ENCODE peak calls at places on chromosomes 11 and 22, in six cellular contexts. One of them, this sample, is unnamed.
A peak's percentile ranks its signal among the peaks of the same experiment; 100 is the strongest.

GRCh38 chr11:87223816-87224215 is 186.1 kb downstream of the TMEM135 start:
- DNase-seq in H9: no peak
- DNase-seq in H1: no peak
- DNase-seq in IMR-90: peak; percentile 8
- DNase-seq in mesenchymal stem cell: no peak
- DNase-seq in neuronal stem cell: no peak
- DNase-seq in this sample: no peak

GRCh38 chr11:61890536-61891330 is 612 bp downstream of the FADS3 start:
- DNase-seq in H9: peak; percentile 61
- DNase-seq in H1: no peak
- DNase-seq in IMR-90: peak; percentile 82
- DNase-seq in mesenchymal stem cell: peak; percentile 90
- DNase-seq in neuronal stem cell: no peak
- DNase-seq in this sample: peak; percentile 83

GRCh38 chr11:99519095-99519494 is 498.3 kb downstream of the CNTN5 start:
- DNase-seq in H9: no peak
- DNase-seq in H1: no peak
- DNase-seq in IMR-90: no peak
- DNase-seq in mesenchymal stem cell: no peak
- DNase-seq in neuronal stem cell: no peak
- DNase-seq in this sample: no peak

GRCh38 chr11:4991066-4991465 is 3.6 kb upstream of the OR51L1 start:
- DNase-seq in H9: no peak
- DNase-seq in H1: no peak
- DNase-seq in IMR-90: peak; percentile 12
- DNase-seq in mesenchymal stem cell: no peak
- DNase-seq in neuronal stem cell: no peak
- DNase-seq in this sample: no peak

GRCh38 chr11:62127941-62128770 is 4.3 kb downstream of the INCENP start:
- DNase-seq in H9: no peak
- DNase-seq in H1: no peak
- DNase-seq in IMR-90: no peak
- DNase-seq in mesenchymal stem cell: no peak
- DNase-seq in neuronal stem cell: no peak
- DNase-seq in this sample: no peak

GRCh38 chr11:117759305-117759704 is 37.7 kb downstream of the DSCAML1 start:
- DNase-seq in H9: peak; percentile 61
- DNase-seq in H1: no peak
- DNase-seq in IMR-90: no peak
- DNase-seq in mesenchymal stem cell: no peak
- DNase-seq in neuronal stem cell: no peak
- DNase-seq in this sample: no peak

GRCh38 chr11:7651140-7651551 is 22.2 kb downstream of the CYB5R2 start:
- DNase-seq in H9: no peak
- DNase-seq in H1: no peak
- DNase-seq in IMR-90: peak; percentile 13
- DNase-seq in mesenchymal stem cell: no peak
- DNase-seq in neuronal stem cell: no peak
- DNase-seq in this sample: no peak

GRCh38 chr11:20162824-20163777 is 2.8 kb upstream of the DBX1 start:
- DNase-seq in H9: peak; percentile 66
- DNase-seq in H1: no peak
- DNase-seq in IMR-90: peak; percentile 18
- DNase-seq in mesenchymal stem cell: peak; percentile 45
- DNase-seq in neuronal stem cell: peak; percentile 73
- DNase-seq in this sample: peak; percentile 7

GRCh38 chr22:43230983-43231723 is 44.2 kb upstream of the TTLL12 start:
- DNase-seq in H9: peak; percentile 89
- DNase-seq in H1: peak; percentile 66
- DNase-seq in IMR-90: peak; percentile 28
- DNase-seq in mesenchymal stem cell: peak; percentile 44
- DNase-seq in neuronal stem cell: peak; percentile 70
- DNase-seq in this sample: peak; percentile 55

GRCh38 chr11:43589601-43590250 is 90.8 kb upstream of the HSD17B12 start:
- DNase-seq in H9: no peak
- DNase-seq in H1: no peak
- DNase-seq in IMR-90: no peak
- DNase-seq in mesenchymal stem cell: no peak
- DNase-seq in neuronal stem cell: no peak
- DNase-seq in this sample: peak; percentile 72

GRCh38 chr11:114098927-114099326 is 39.4 kb downstream of the ZBTB16 start:
- DNase-seq in H9: no peak
- DNase-seq in H1: no peak
- DNase-seq in IMR-90: no peak
- DNase-seq in mesenchymal stem cell: no peak
- DNase-seq in neuronal stem cell: no peak
- DNase-seq in this sample: no peak

GRCh38 chr11:62150887-62151736 is 27.3 kb downstream of the INCENP start:
- DNase-seq in H9: no peak
- DNase-seq in H1: no peak
- DNase-seq in IMR-90: no peak
- DNase-seq in mesenchymal stem cell: no peak
- DNase-seq in neuronal stem cell: no peak
- DNase-seq in this sample: no peak

GRCh38 chr11:125132586-125132985 is 21.2 kb upstream of the TMEM218 start:
- DNase-seq in H9: no peak
- DNase-seq in H1: no peak
- DNase-seq in IMR-90: peak; percentile 80
- DNase-seq in mesenchymal stem cell: no peak
- DNase-seq in neuronal stem cell: no peak
- DNase-seq in this sample: no peak
- H3K27ac ChIP-seq in H9: no peak overlapping the region
- H3K27ac ChIP-seq in H1: no peak overlapping the region
- H3K27ac ChIP-seq in IMR-90: peak overlapping the region; percentile 42
- H3K27ac ChIP-seq in mesenchymal stem cell: no peak overlapping the region
- H3K27ac ChIP-seq in neuronal stem cell: no peak overlapping the region
- H3K27ac ChIP-seq in this sample: no peak overlapping the region

DNA sequence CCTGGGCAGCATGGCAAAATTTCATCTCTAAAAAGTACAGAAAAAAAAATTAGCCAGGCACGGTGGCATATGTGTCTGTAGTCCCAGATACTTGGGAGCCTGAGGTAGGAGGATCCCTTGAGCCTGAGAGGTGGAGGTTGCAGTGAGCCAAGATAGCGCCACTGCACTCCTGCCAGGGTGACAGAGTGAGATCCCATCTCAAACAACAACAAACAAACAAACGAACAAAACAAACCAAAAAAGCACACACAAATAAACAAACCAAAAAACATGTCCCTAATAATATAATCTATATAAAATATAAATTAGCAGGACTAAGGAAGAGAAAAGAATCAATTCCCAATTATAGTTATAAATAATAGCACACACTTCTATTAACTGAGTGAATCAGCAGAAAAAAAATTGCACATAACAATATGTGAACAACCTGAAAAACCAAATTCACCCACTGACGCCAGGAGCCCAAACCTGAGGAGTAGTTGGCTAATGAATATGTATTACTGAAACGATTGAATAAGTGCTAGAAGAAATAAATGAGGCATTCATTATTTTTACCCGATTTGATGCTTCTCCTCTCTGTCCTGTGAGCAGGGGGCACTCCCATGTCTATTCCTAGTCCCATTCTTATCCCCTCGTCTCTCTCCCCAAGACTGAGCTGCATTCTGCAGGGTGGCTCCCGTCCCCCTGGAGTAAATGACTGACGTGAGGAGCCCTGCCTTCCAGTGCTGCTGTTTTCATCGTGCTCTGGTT is 108.2 kb upstream of the TOP3B start:
- DNase-seq in H9: no peak
- DNase-seq in H1: no peak
- DNase-seq in IMR-90: no peak
- DNase-seq in mesenchymal stem cell: no peak
- DNase-seq in neuronal stem cell: no peak
- DNase-seq in this sample: no peak
- H4K91ac ChIP-seq in H9: no peak overlapping the region
- H4K91ac ChIP-seq in H1: no peak overlapping the region
- H4K91ac ChIP-seq in IMR-90: no peak overlapping the region
- H4K91ac ChIP-seq in mesenchymal stem cell: no peak overlapping the region
- H4K91ac ChIP-seq in neuronal stem cell: no peak overlapping the region
- H4K91ac ChIP-seq in this sample: no peak overlapping the region

DNA sequence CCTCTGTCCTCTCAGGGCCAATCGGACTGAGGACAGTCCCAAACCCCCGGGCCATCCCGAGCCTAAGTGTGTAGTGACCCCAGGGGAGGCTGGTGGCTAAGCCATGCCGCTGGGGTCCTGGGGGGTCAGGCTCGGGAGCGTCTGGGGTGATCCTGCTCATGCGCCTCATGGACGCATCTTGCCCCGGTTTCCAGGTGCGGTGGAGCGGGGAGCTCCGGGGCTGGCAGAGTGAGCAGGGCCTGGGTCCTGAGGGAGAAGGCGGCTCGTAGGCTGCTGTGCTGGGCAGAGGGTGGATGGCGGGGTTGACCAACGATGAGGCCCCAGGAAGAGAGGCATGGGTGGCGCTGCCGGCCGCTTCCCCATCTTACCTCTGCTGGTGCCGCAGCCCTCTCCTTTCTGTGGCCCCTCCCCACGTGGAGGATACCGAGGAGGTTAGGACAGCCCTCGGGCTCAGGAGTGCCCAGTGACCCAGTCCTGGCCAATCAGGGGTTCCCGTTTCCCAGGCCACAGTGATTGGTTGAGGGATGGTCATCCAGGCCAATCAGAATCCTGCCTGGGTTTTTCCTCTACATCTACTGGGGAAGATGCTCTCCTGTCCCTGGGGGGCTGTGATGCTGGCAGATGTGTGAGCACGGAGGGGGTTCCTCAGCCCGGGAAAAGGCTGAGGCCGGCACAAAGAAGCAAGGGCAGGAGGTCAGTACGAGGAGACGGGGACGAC is 171.0 kb downstream of the CTTN start:
- DNase-seq in H9: no peak
- DNase-seq in H1: no peak
- DNase-seq in IMR-90: no peak
- DNase-seq in mesenchymal stem cell: no peak
- DNase-seq in neuronal stem cell: no peak
- DNase-seq in this sample: no peak
- H3K27ac ChIP-seq in H9: no peak overlapping the region
- H3K27ac ChIP-seq in H1: no peak overlapping the region
- H3K27ac ChIP-seq in IMR-90: no peak overlapping the region
- H3K27ac ChIP-seq in mesenchymal stem cell: no peak overlapping the region
- H3K27ac ChIP-seq in neuronal stem cell: no peak overlapping the region
- H3K27ac ChIP-seq in this sample: no peak overlapping the region

GRCh38 chr11:86220654-86221053 is 23.9 kb upstream of the EED start:
- DNase-seq in H9: no peak
- DNase-seq in H1: no peak
- DNase-seq in IMR-90: no peak
- DNase-seq in mesenchymal stem cell: no peak
- DNase-seq in neuronal stem cell: no peak
- DNase-seq in this sample: no peak
- H4K91ac ChIP-seq in H9: no peak overlapping the region
- H4K91ac ChIP-seq in H1: no peak overlapping the region
- H4K91ac ChIP-seq in IMR-90: no peak overlapping the region
- H4K91ac ChIP-seq in mesenchymal stem cell: no peak overlapping the region
- H4K91ac ChIP-seq in neuronal stem cell: no peak overlapping the region
- H4K91ac ChIP-seq in this sample: no peak overlapping the region

GRCh38 chr22:32634424-32634981 is 159.9 kb downstream of the FBXO7 start:
- DNase-seq in H9: no peak
- DNase-seq in H1: no peak
- DNase-seq in IMR-90: no peak
- DNase-seq in mesenchymal stem cell: no peak
- DNase-seq in neuronal stem cell: no peak
- DNase-seq in this sample: no peak
- H3K27ac ChIP-seq in H9: no peak overlapping the region
- H3K27ac ChIP-seq in H1: no peak overlapping the region
- H3K27ac ChIP-seq in IMR-90: no peak overlapping the region
- H3K27ac ChIP-seq in mesenchymal stem cell: no peak overlapping the region
- H3K27ac ChIP-seq in neuronal stem cell: no peak overlapping the region
- H3K27ac ChIP-seq in this sample: no peak overlapping the region

DNA sequence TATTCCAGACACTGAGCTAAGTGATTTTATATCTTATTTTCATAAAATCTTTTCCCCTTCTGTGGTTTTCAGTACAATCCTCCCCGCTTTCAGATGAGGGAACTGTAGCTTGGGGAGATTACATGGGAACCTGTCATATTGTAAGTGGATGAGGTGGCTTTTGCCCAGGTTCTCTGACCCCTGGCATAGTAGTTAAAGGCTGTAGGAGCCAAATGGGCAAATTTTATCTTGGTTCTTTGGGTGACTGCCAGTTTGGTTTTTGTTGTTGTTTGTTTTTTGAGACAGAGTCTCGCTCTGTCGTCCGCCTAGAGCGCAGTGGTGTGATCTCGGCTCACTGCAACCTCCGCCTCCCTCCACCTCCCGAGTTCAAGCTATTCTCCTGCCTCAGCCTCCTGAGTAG is 411.6 kb upstream of the NARS2 start:
- DNase-seq in H9: no peak
- DNase-seq in H1: no peak
- DNase-seq in IMR-90: no peak
- DNase-seq in mesenchymal stem cell: no peak
- DNase-seq in neuronal stem cell: no peak
- DNase-seq in this sample: no peak
- H4K91ac ChIP-seq in H9: no peak overlapping the region
- H4K91ac ChIP-seq in H1: no peak overlapping the region
- H4K91ac ChIP-seq in IMR-90: no peak overlapping the region
- H4K91ac ChIP-seq in mesenchymal stem cell: no peak overlapping the region
- H4K91ac ChIP-seq in neuronal stem cell: no peak overlapping the region
- H4K91ac ChIP-seq in this sample: no peak overlapping the region

DNA sequence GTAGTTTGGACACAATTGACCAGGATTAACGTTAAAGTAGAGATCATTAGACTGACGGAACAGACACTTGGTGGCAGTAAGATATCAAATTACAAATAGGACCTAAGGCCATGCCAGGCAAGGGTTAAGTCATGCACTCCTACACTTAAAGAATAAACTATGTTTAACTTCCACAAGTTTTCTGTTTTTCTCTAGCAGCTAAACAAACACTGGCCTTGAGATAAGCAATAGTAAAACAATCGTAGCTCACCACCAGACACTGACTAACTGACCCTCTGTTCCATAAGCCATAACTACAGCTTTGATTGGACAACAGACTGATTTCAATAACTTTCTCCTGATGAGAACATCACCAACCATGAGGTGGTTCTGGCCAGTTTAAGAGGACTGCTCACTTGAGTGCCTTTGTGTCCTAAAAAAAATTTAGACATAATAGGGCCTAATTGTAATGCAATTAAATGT is 2.0 kb upstream of the CEP126 start:
- DNase-seq in H9: no peak
- DNase-seq in H1: no peak
- DNase-seq in IMR-90: peak; percentile 67
- DNase-seq in mesenchymal stem cell: peak; percentile 77
- DNase-seq in neuronal stem cell: no peak
- DNase-seq in this sample: no peak
- H3K27ac ChIP-seq in H9: no peak overlapping the region
- H3K27ac ChIP-seq in H1: no peak overlapping the region
- H3K27ac ChIP-seq in IMR-90: no peak overlapping the region
- H3K27ac ChIP-seq in mesenchymal stem cell: no peak overlapping the region
- H3K27ac ChIP-seq in neuronal stem cell: no peak overlapping the region
- H3K27ac ChIP-seq in this sample: no peak overlapping the region

GRCh38 chr22:49483946-49484345 is 343.7 kb downstream of the BRD1 start:
- DNase-seq in H9: no peak
- DNase-seq in H1: no peak
- DNase-seq in IMR-90: no peak
- DNase-seq in mesenchymal stem cell: no peak
- DNase-seq in neuronal stem cell: no peak
- DNase-seq in this sample: no peak
- H4K91ac ChIP-seq in H9: no peak overlapping the region
- H4K91ac ChIP-seq in H1: no peak overlapping the region
- H4K91ac ChIP-seq in IMR-90: no peak overlapping the region
- H4K91ac ChIP-seq in mesenchymal stem cell: no peak overlapping the region
- H4K91ac ChIP-seq in neuronal stem cell: no peak overlapping the region
- H4K91ac ChIP-seq in this sample: peak overlapping the region; percentile 16